ENCODE peak calls at places on chromosomes 1 and 21, in seven cellular contexts. O is H9, A is dorsolateral prefrontal cortex, K is cardiac muscle cell, X is adrenal gland, T is IMR-90, E is neural progenitor cell. N is an unnamed sample.

GRCh38 chr1:66300986-66301451 is 232.9 kb upstream of the SGIP1 start:
- DNase-seq in O (no peak), A (no peak), K (no peak), X (no peak), T (peak; percentile 59), E (no peak), N (no peak)

GRCh38 chr1:44594871-44595735 is 79.2 kb downstream of the TMEM53 start:
- DNase-seq in O (peak; percentile 85), A (peak; percentile 88), K (peak; percentile 86), X (peak; percentile 70), T (peak; percentile 31), E (peak; percentile 91), N (no peak)

GRCh38 chr1:28249013-28249870 is 10.1 kb upstream of the SESN2 start:
- DNase-seq in O (no peak), A (no peak), K (no peak), X (peak; percentile 74), T (peak; percentile 70), E (peak; percentile 50), N (no peak)

GRCh38 chr1:182337736-182338571 is 53.6 kb downstream of the GLUL start:
- DNase-seq in O (no peak), A (no peak), K (no peak), X (peak; percentile 27), T (no peak), E (no peak), N (no peak)

GRCh38 chr1:200388791-200389190 is 21.0 kb downstream of the ZNF281 start:
- DNase-seq in O (no peak), A (no peak), K (peak; percentile 13), X (no peak), T (no peak), E (no peak), N (no peak)

GRCh38 chr1:11707621-11708276 is 16.2 kb downstream of the DRAXIN start:
- DNase-seq in O (peak; percentile 54), A (no peak), K (peak; percentile 89), X (peak; percentile 76), T (no peak), E (no peak), N (no peak)

GRCh38 chr21:42724226-42724920 is 71.0 kb downstream of the PDE9A start:
- DNase-seq in O (no peak), A (no peak), K (no peak), X (peak; percentile 56), T (peak; percentile 92), E (no peak), N (peak; percentile 42)

GRCh38 chr1:198811436-198811835 is 172.6 kb downstream of the PTPRC start:
- DNase-seq in O (no peak), A (no peak), K (no peak), X (no peak), T (no peak), E (no peak), N (no peak)

GRCh38 chr1:31648633-31649032 is 4.0 kb upstream of the PEF1 start:
- DNase-seq in O (no peak), A (no peak), K (no peak), X (no peak), T (no peak), E (no peak), N (no peak)

DNA sequence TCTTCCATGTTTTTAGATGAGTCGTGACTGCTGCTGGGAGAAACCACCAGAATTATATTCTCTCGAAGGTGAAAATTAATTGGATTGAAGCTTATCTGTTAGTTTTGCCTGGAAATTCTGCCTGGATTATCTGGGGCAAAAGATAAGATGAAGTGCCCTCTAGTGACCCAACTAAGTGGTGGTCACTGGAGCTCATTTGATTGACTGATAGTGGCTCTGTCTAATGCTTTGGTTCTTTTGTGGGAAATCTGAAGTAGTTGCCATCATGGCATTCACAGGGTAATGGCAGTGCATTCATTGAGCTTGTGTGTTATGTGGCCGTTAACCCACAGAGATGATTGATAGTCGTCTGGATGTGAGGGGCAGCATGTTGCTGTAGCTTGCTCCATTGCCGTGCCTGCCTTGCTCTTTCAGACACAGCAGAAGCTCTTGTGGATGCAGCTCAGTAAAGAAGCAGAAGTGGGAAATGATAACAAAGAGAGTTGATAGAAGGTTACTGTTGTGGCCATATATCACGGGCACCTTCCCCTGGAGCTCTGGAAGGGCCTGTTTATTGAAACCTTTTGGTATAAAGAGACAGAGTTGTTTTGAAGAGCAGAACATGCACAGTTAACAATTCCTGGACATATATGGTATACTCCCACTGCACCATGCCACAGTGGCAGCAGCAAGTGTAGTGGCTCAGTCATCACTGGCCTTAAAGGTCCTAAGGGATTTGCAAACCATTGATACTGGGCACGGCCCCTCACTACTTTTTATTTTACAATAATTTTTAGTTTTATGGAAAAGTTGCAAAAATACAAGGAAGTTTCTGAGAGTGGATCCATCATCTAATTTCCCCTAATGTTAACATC is 42.0 kb downstream of the CXADR start:
- DNase-seq in O (no peak), A (no peak), K (peak; percentile 42), X (no peak), T (peak; percentile 10), E (peak; percentile 52), N (no peak)
- TF ChIP-seq CTCF in O (peak; percentile 62), A (peak; percentile 25), K (peak; percentile 21), X (no peak), T (peak; percentile 35), E (peak; percentile 64), N (no peak)

DNA sequence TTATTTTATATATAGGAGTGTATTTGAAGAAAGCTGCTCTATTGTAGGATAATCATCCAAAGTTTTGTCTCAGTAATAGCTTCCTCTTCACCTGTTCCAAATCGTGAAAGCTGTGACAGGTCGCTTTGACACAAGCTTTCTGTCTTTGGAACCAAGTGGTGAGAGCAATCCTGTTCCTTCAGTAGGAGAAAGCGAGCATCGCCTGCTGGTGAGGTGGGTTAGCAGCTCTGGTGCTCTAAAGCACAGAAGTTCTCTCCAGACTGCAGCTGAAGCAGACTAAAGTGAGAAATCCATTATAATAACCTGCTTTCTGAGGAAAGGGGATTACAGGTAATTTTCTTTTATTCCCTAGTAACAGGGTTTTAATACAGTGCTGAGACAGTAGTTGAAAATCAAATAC is 803.8 kb downstream of the ADGRL2 start:
- DNase-seq in O (peak; percentile 45), A (no peak), K (peak; percentile 55), X (no peak), T (no peak), E (peak; percentile 73), N (no peak)
- TF ChIP-seq CTCF in O (peak; percentile 61), A (no peak), K (no peak), X (no peak), T (no peak), E (peak; percentile 54), N (no peak)

GRCh38 chr1:59755084-59755685 is 59.6 kb upstream of the HOOK1 start:
- DNase-seq in O (no peak), A (no peak), K (no peak), X (no peak), T (no peak), E (no peak), N (no peak)

GRCh38 chr1:59757185-59757747 is 57.5 kb upstream of the HOOK1 start:
- DNase-seq in O (no peak), A (no peak), K (no peak), X (no peak), T (no peak), E (no peak), N (no peak)

GRCh38 chr1:59751801-59752200 is 62.9 kb upstream of the HOOK1 start:
- DNase-seq in O (no peak), A (no peak), K (no peak), X (no peak), T (peak; percentile 19), E (no peak), N (no peak)

GRCh38 chr1:59750612-59751395 is 63.9 kb upstream of the HOOK1 start:
- DNase-seq in O (no peak), A (no peak), K (no peak), X (peak; percentile 86), T (peak; percentile 94), E (no peak), N (peak; percentile 56)

GRCh38 chr1:59752556-59753412 is 62.0 kb upstream of the HOOK1 start:
- DNase-seq in O (no peak), A (peak; percentile 54), K (no peak), X (no peak), T (no peak), E (no peak), N (no peak)
- TF ChIP-seq CTCF in O (no peak), A (no peak), K (no peak), X (no peak), T (no peak), E (no peak), N (no peak)

GRCh38 chr1:151762941-151763921 is at the start of gene MRPL9:
- DNase-seq in O (peak; percentile 82), A (peak; percentile 92), K (peak; percentile 88), X (peak; percentile 80), T (peak; percentile 71), E (peak; percentile 90), N (no peak)
- TF ChIP-seq CTCF in O (no peak), A (no peak), K (no peak), X (no peak), T (no peak), E (no peak), N (no peak)